ENCODE peak calls at places on chromosomes 16 and 17, in four cellular contexts. G, N, T and U are unnamed samples.

GRCh38 chr17:7238418-7239090 is 703 bp downstream of the PHF23 start:
- DNase-seq in G (peak; percentile 67), N (no peak), T (no peak), U (peak; percentile 43)

GRCh38 chr17:38591759-38592241 is 14.0 kb downstream of the SRCIN1 start:
- DNase-seq in G (no peak), N (no peak), T (no peak), U (peak; percentile 14)

GRCh38 chr16:84970447-84971127 is 40.7 kb downstream of the ZDHHC7 start:
- DNase-seq in G (peak; percentile 85), N (peak; percentile 76), T (no peak), U (peak; percentile 86)

GRCh38 chr17:33523577-33523981 is 230.5 kb upstream of the ASIC2 start:
- DNase-seq in G (no peak), N (no peak), T (no peak), U (peak; percentile 39)

GRCh38 chr16:6265956-6266355 is 1066.7 kb upstream of the RBFOX1 start:
- DNase-seq in G (no peak), N (no peak), T (no peak), U (peak; percentile 3)

GRCh38 chr17:73998246-73999220 is 204.9 kb upstream of the RPL38 start:
- DNase-seq in G (no peak), N (no peak), T (no peak), U (peak; percentile 35)

GRCh38 chr16:85984947-85985451 is 86.0 kb downstream of the IRF8 start:
- DNase-seq in G (no peak), N (no peak), T (no peak), U (no peak)

GRCh38 chr17:82217530-82218204 is 5.0 kb upstream of the CCDC57 start:
- DNase-seq in G (no peak), N (peak; percentile 90), T (peak; percentile 87), U (peak; percentile 88)

GRCh38 chr17:17460038-17460437 is 16.8 kb upstream of the MED9 start:
- DNase-seq in G (no peak), N (no peak), T (no peak), U (no peak)

GRCh38 chr16:61926766-61927165 is 109.5 kb downstream of the CDH8 start:
- DNase-seq in G (no peak), N (no peak), T (no peak), U (peak; percentile 27)

GRCh38 chr17:29870836-29871430 is 59.1 kb downstream of the SSH2 start:
- DNase-seq in G (no peak), N (no peak), T (no peak), U (peak; percentile 43)

GRCh38 chr16:30615358-30616076 is 5.3 kb upstream of the ZNF689 start:
- DNase-seq in G (no peak), N (peak; percentile 8), T (no peak), U (peak; percentile 50)

GRCh38 chr17:80845121-80845862 is 146.3 kb upstream of the CHMP6 start:
- DNase-seq in G (no peak), N (no peak), T (no peak), U (no peak)

GRCh38 chr16:58087209-58087913 is 41.8 kb downstream of the CFAP20 start:
- DNase-seq in G (no peak), N (no peak), T (no peak), U (no peak)

GRCh38 chr16:19382084-19382801 is 35.4 kb upstream of the TMC5 start:
- DNase-seq in G (no peak), N (no peak), T (no peak), U (no peak)

GRCh38 chr17:78322327-78322857 is 37.5 kb downstream of the SOCS3 start:
- DNase-seq in G (no peak), N (peak; percentile 54), T (no peak), U (no peak)

GRCh38 chr16:85136705-85137322 is 24.5 kb upstream of the CIBAR2 start:
- DNase-seq in G (peak; percentile 77), N (no peak), T (peak; percentile 78), U (peak; percentile 81)

GRCh38 chr16:64771273-64771672 is 350.6 kb downstream of the CDH11 start:
- DNase-seq in G (no peak), N (no peak), T (peak; percentile 70), U (no peak)

GRCh38 chr16:84613408-84614071 is 4.3 kb downstream of the COTL1 start:
- DNase-seq in G (no peak), N (no peak), T (no peak), U (no peak)

GRCh38 chr17:41284043-41284442 is 8.5 kb downstream of the KRTAP9-7 start:
- DNase-seq in G (no peak), N (peak; percentile 41), T (no peak), U (peak; percentile 20)

GRCh38 chr16:15477802-15478201 is 43.4 kb downstream of the BMERB1 start:
- DNase-seq in G (no peak), N (peak; percentile 36), T (no peak), U (peak; percentile 48)

GRCh38 chr16:68629315-68629900 is 15.7 kb upstream of the CDH3 start:
- DNase-seq in G (no peak), N (no peak), T (no peak), U (no peak)

GRCh38 chr17:72120878-72121163 is at the start of gene SOX9:
- DNase-seq in G (no peak), N (peak; percentile 96), T (peak; percentile 93), U (peak; percentile 95)

GRCh38 chr16:82653550-82654511 is 27.1 kb downstream of the CDH13 start:
- DNase-seq in G (no peak), N (peak; percentile 95), T (no peak), U (peak; percentile 96)

GRCh38 chr17:30084773-30085172 is 31.8 kb upstream of the NSRP1 start:
- DNase-seq in G (no peak), N (no peak), T (no peak), U (no peak)

GRCh38 chr17:42163113-42163512 is 8.3 kb upstream of the RAB5C start:
- DNase-seq in G (no peak), N (no peak), T (no peak), U (no peak)

GRCh38 chr16:74309789-74310781 is 13.5 kb downstream of the PSMD7 start:
- DNase-seq in G (no peak), N (peak; percentile 56), T (no peak), U (peak; percentile 76)

GRCh38 chr16:51151435-51151950 is 423 bp upstream of the SALL1 start:
- DNase-seq in G (peak; percentile 72), N (peak; percentile 70), T (no peak), U (peak; percentile 51)

GRCh38 chr17:36629252-36629847 is 28.0 kb downstream of the MRM1 start:
- DNase-seq in G (peak; percentile 79), N (peak; percentile 51), T (no peak), U (peak; percentile 75)

GRCh38 chr17:82350182-82351030 is 8.6 kb upstream of the TEX19 start:
- DNase-seq in G (no peak), N (no peak), T (no peak), U (no peak)

GRCh38 chr17:12730931-12731521 is 58.3 kb upstream of the ARHGAP44 start:
- DNase-seq in G (no peak), N (peak; percentile 78), T (peak; percentile 94), U (peak; percentile 30)

GRCh38 chr17:1673041-1673790 is 11.5 kb downstream of the PRPF8 start:
- DNase-seq in G (no peak), N (no peak), T (no peak), U (no peak)

GRCh38 chr16:53605356-53605755 is 98.3 kb downstream of the RPGRIP1L start:
- DNase-seq in G (no peak), N (no peak), T (no peak), U (no peak)

GRCh38 chr16:55678061-55678935 is 22.5 kb downstream of the SLC6A2 start:
- DNase-seq in G (no peak), N (no peak), T (no peak), U (no peak)

GRCh38 chr17:43327421-43327820 is 71.4 kb upstream of the ARL4D start:
- DNase-seq in G (no peak), N (peak; percentile 20), T (no peak), U (no peak)

GRCh38 chr17:27558842-27559505 is 72.0 kb upstream of the LGALS9 start:
- DNase-seq in G (no peak), N (no peak), T (no peak), U (no peak)

GRCh38 chr16:35188288-35189155 is 1729.1 kb downstream of the TP53TG3F start:
- DNase-seq in G (no peak), N (no peak), T (peak; percentile 53), U (no peak)

GRCh38 chr17:67440311-67441051 is 63.4 kb downstream of the PITPNC1 start:
- DNase-seq in G (no peak), N (no peak), T (no peak), U (no peak)

GRCh38 chr17:17021194-17021863 is 20.9 kb upstream of the MPRIP start:
- DNase-seq in G (no peak), N (no peak), T (no peak), U (no peak)

GRCh38 chr17:61393550-61393903 is 6.1 kb upstream of the TBX2 start:
- DNase-seq in G (no peak), N (peak; percentile 18), T (no peak), U (no peak)
- TF ChIP-seq CTCF in G (no peak), N (peak; percentile 43), T (no peak), U (peak; percentile 37)

GRCh38 chr16:89633064-89633631 is 19.7 kb downstream of the DPEP1 start:
- DNase-seq in G (no peak), N (peak; percentile 73), T (no peak), U (no peak)
- H3K4me3 ChIP-seq in G (no peak overlapping the region), N (no peak overlapping the region), T (no peak overlapping the region), U (no peak overlapping the region)

GRCh38 chr17:79535728-79536025 is 75.2 kb downstream of the RBFOX3 start:
- DNase-seq in G (no peak), N (no peak), T (no peak), U (no peak)
- TF ChIP-seq CTCF in G (no peak), N (no peak), T (no peak), U (no peak)

GRCh38 chr16:67199808-67200198 is 872 bp downstream of the ELMO3 start:
- DNase-seq in G (no peak), N (no peak), T (no peak), U (no peak)
- H3K4me3 ChIP-seq in G (peak overlapping the region; percentile 4), N (no peak overlapping the region), T (no peak overlapping the region), U (no peak overlapping the region)

DNA sequence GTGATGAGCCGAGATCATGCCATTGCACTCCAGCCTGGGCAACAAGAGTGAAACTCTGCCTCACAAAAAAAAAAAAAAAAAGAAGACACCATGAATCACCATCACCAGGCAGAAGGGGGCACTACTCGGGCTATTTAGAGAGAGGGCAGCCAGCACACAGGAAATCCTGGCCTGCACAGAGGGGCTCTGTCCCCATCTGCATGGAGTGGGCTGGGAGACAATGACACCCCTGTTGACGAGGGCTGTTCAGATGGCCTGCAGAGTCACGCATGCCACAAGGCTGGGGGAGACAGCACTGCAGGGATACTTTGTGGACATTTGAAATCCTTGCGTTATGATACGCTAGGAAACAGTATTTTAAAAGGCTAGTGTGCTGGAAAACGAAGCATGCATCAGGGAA is 48.3 kb downstream of the CUEDC1 start:
- DNase-seq in G (no peak), N (no peak), T (no peak), U (no peak)
- TF ChIP-seq CTCF in G (no peak), N (peak; percentile 36), T (no peak), U (peak; percentile 36)

DNA sequence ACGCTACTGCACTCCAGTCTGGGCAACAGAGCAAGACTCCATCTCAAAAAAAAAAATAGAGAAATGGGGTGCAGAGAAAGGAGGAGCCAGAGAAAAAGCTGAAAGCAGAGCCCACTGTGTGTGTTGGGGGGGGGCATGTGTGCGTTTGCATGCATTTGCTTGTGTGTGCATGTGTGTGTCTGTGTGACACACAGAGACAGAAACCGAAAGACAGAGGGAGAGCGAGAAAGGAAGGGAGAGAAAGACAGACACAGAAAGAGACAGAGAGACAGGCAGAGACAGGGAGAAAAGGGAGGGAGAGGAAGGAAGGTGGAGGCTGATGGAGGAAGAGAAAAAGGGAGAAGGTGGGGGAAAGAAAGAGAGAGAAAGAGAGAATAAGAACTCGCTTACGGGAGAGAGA is 9.8 kb upstream of the CIITA start:
- DNase-seq in G (no peak), N (no peak), T (no peak), U (no peak)
- H3K4me3 ChIP-seq in G (no peak overlapping the region), N (no peak overlapping the region), T (no peak overlapping the region), U (no peak overlapping the region)

GRCh38 chr17:50111687-50112655 is 16.8 kb downstream of the PDK2 start:
- DNase-seq in G (no peak), N (no peak), T (peak; percentile 89), U (no peak)
- TF ChIP-seq CTCF in G (no peak), N (no peak), T (no peak), U (peak; percentile 7)